ENCODE peak calls at places on chromosomes 3 and 15, in six cellular contexts. S is kidney, H is HAP-1, T is psoas muscle, U is endodermal cell, R is prostate gland. O is an unnamed sample.

GRCh38 chr3:4835616-4836043 is 143.6 kb upstream of the BHLHE40 start:
- DNase-seq in S (no peak), H (no peak), T (no peak), U (no peak), R (no peak), O (no peak)

GRCh38 chr15:78681306-78682012 is 40.4 kb upstream of the CHRNB4 start:
- DNase-seq in S (no peak), H (no peak), T (no peak), U (peak; percentile 57), R (no peak), O (no peak)

GRCh38 chr3:125350597-125350996 is 24.5 kb downstream of the ZNF148 start:
- DNase-seq in S (no peak), H (no peak), T (no peak), U (no peak), R (no peak), O (no peak)

GRCh38 chr3:155517907-155518306 is 224.4 kb upstream of the STRIT1 start:
- DNase-seq in S (no peak), H (no peak), T (no peak), U (no peak), R (no peak), O (no peak)

GRCh38 chr15:99953886-99954285 is 220.6 kb upstream of the LYSMD4 start:
- DNase-seq in S (no peak), H (no peak), T (no peak), U (no peak), R (peak; percentile 1), O (peak; percentile 1)

GRCh38 chr3:71088019-71088711 is 495.4 kb downstream of the FOXP1 start:
- DNase-seq in S (no peak), H (no peak), T (no peak), U (no peak), R (no peak), O (no peak)

GRCh38 chr3:133491481-133492059 is 81.9 kb upstream of the CDV3 start:
- DNase-seq in S (no peak), H (no peak), T (no peak), U (no peak), R (no peak), O (no peak)

GRCh38 chr15:63599401-63600000 is 2.3 kb downstream of the FBXL22 start:
- DNase-seq in S (peak; percentile 91), H (no peak), T (peak; percentile 85), U (peak; percentile 84), R (peak; percentile 72), O (peak; percentile 65)

GRCh38 chr3:187836848-187837770 is 91.8 kb upstream of the BCL6 start:
- DNase-seq in S (no peak), H (no peak), T (no peak), U (no peak), R (no peak), O (no peak)

GRCh38 chr15:95760508-95760907 is 570.0 kb upstream of the NR2F2 start:
- DNase-seq in S (peak; percentile 78), H (peak; percentile 17), T (no peak), U (peak; percentile 86), R (no peak), O (no peak)

GRCh38 chr3:107965141-107965540 is 125.7 kb downstream of the CD47 start:
- DNase-seq in S (no peak), H (no peak), T (no peak), U (no peak), R (no peak), O (no peak)

GRCh38 chr3:58965870-58966269 is 84.0 kb downstream of the CFAP20DC start:
- DNase-seq in S (no peak), H (no peak), T (no peak), U (no peak), R (no peak), O (no peak)

GRCh38 chr3:64047806-64048205 is 24.5 kb upstream of the PSMD6 start:
- DNase-seq in S (no peak), H (no peak), T (no peak), U (no peak), R (no peak), O (no peak)

GRCh38 chr15:66995257-66995656 is 70.1 kb upstream of the SMAD3 start:
- DNase-seq in S (no peak), H (no peak), T (no peak), U (no peak), R (no peak), O (no peak)

GRCh38 chr3:161273589-161274218 is 52.6 kb downstream of the NMD3 start:
- DNase-seq in S (no peak), H (no peak), T (no peak), U (no peak), R (peak; percentile 45), O (no peak)

GRCh38 chr3:43046583-43046982 is 59.3 kb downstream of the POMGNT2 start:
- DNase-seq in S (no peak), H (no peak), T (no peak), U (no peak), R (no peak), O (no peak)

GRCh38 chr3:5523125-5523524 is 335.6 kb downstream of the EDEM1 start:
- DNase-seq in S (no peak), H (no peak), T (no peak), U (no peak), R (no peak), O (no peak)

GRCh38 chr3:115399751-115400150 is 223.6 kb upstream of the GAP43 start:
- DNase-seq in S (no peak), H (peak; percentile 73), T (no peak), U (no peak), R (no peak), O (no peak)

GRCh38 chr15:69951511-69952209 is 146.1 kb downstream of the TLE3 start:
- DNase-seq in S (no peak), H (no peak), T (no peak), U (no peak), R (peak; percentile 43), O (no peak)

GRCh38 chr3:14360123-14360881 is 42.1 kb upstream of the SLC6A6 start:
- DNase-seq in S (no peak), H (no peak), T (no peak), U (no peak), R (no peak), O (no peak)

GRCh38 chr15:43509002-43509922 is 8.1 kb upstream of the MAP1A start:
- DNase-seq in S (no peak), H (no peak), T (peak; percentile 64), U (peak; percentile 39), R (no peak), O (peak; percentile 67)

GRCh38 chr15:34795267-34796081 is at the start of gene ACTC1:
- DNase-seq in S (peak; percentile 82), H (no peak), T (peak; percentile 79), U (peak; percentile 90), R (no peak), O (peak; percentile 54)

GRCh38 chr15:75723847-75724660 is 11.4 kb upstream of the CSPG4 start:
- DNase-seq in S (peak; percentile 96), H (peak; percentile 43), T (peak; percentile 91), U (peak; percentile 60), R (peak; percentile 80), O (peak; percentile 92)

GRCh38 chr3:111582114-111582461 is 13.1 kb downstream of the ZBED2 start:
- DNase-seq in S (no peak), H (no peak), T (no peak), U (no peak), R (no peak), O (no peak)

GRCh38 chr15:77634266-77634962 is 1.7 kb upstream of the LINGO1 start:
- DNase-seq in S (peak; percentile 72), H (peak; percentile 67), T (peak; percentile 67), U (peak; percentile 98), R (peak; percentile 48), O (peak; percentile 31)

GRCh38 chr3:184716652-184717607 is 5.1 kb upstream of the MAGEF1 start:
- DNase-seq in S (no peak), H (no peak), T (no peak), U (peak; percentile 80), R (no peak), O (peak; percentile 73)
- H3K4me3 ChIP-seq in S (no peak overlapping the region), H (no peak overlapping the region), T (peak overlapping the region; percentile 19), U (no peak overlapping the region), R (no peak overlapping the region), O (peak overlapping the region; percentile 4)

DNA sequence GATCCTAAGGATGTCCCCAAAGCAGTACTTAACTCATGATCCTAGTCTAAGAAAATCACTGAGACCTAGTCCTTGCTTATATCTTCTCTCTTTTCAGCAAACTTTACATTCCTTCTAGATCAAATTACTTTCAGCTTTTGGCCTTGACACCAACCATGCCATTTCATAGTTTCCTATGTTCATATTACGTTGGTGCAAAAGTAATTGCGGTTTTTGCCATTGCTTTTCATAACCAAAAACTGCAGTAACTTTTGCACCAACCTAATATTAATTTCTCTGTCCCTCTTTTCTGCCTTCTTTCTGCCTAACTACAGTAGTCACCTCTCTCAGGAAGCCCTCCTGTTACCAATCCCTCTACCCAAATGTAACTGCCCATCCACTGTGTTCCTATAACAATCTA is 36.8 kb downstream of the CCDC191 start:
- DNase-seq in S (no peak), H (no peak), T (no peak), U (no peak), R (no peak), O (no peak)
- H3K4me1 ChIP-seq in S (no peaks in the 10 kb centered on the region), H (no peaks in the 10 kb centered on the region), T (no peaks in the 10 kb centered on the region), U (peaks cover 2% of the 10 kb centered on the region), R (no peaks in the 10 kb centered on the region), O (no peaks in the 10 kb centered on the region)

GRCh38 chr3:189590223-189590622 is 41.0 kb upstream of the TP63 start:
- DNase-seq in S (peak; percentile 52), H (no peak), T (no peak), U (no peak), R (no peak), O (no peak)

GRCh38 chr3:189588061-189588817 is 43.0 kb upstream of the TP63 start:
- DNase-seq in S (no peak), H (no peak), T (no peak), U (no peak), R (no peak), O (no peak)

GRCh38 chr3:189586941-189587687 is 44.1 kb upstream of the TP63 start:
- DNase-seq in S (no peak), H (no peak), T (no peak), U (no peak), R (no peak), O (no peak)

GRCh38 chr3:189584609-189585008 is 46.6 kb upstream of the TP63 start:
- DNase-seq in S (no peak), H (no peak), T (no peak), U (no peak), R (no peak), O (no peak)

GRCh38 chr3:189588818-189589569 is 42.2 kb upstream of the TP63 start:
- DNase-seq in S (no peak), H (no peak), T (no peak), U (no peak), R (no peak), O (no peak)
- H3K4me3 ChIP-seq in S (no peak overlapping the region), H (no peak overlapping the region), T (no peak overlapping the region), U (no peak overlapping the region), R (no peak overlapping the region), O (no peak overlapping the region)

GRCh38 chr3:150636258-150636657 is 33.1 kb downstream of the SELENOT start:
- DNase-seq in S (no peak), H (no peak), T (no peak), U (no peak), R (no peak), O (no peak)

GRCh38 chr3:150635076-150635475 is 32.0 kb downstream of the SELENOT start:
- DNase-seq in S (no peak), H (no peak), T (no peak), U (peak; percentile 59), R (no peak), O (no peak)

GRCh38 chr3:150635526-150635925 is 32.4 kb downstream of the SELENOT start:
- DNase-seq in S (no peak), H (no peak), T (no peak), U (no peak), R (no peak), O (no peak)

GRCh38 chr3:150627557-150627956 is 24.4 kb downstream of the SELENOT start:
- DNase-seq in S (no peak), H (no peak), T (no peak), U (no peak), R (no peak), O (no peak)

GRCh38 chr3:150631515-150632221 is 28.5 kb downstream of the SELENOT start:
- DNase-seq in S (no peak), H (no peak), T (no peak), U (no peak), R (no peak), O (no peak)
- H3K4me1 ChIP-seq in S (no peaks in the 10 kb centered on the region), H (peaks cover 8% of the 10 kb centered on the region), T (peaks cover 13% of the 10 kb centered on the region), U (peaks cover 17% of the 10 kb centered on the region), R (no peaks in the 10 kb centered on the region), O (no peaks in the 10 kb centered on the region)

O was measured in uterus.